ENCODE peak calls at places on chromosomes 1 and 21, in four cellular contexts. One of them, this sample, is unnamed.

GRCh38 chr1:50023292-50024159 is at the start of gene AGBL4:
- DNase-seq in stimulated activated CD4-positive, alpha-beta T cell treated with anti-CD3 and anti-CD28 coated beads, Interleukin-12 subunit alpha, Interleukin-12 subunit beta, amount 100 ng/mL, for 4 hours: no peak
- DNase-seq in choroid plexus epithelial cell: peak
- DNase-seq in cardiac septum: no peak
- DNase-seq in this sample: no peak

GRCh38 chr1:63935148-63935547 is 161.3 kb downstream of the ROR1 start:
- DNase-seq in stimulated activated CD4-positive, alpha-beta T cell treated with anti-CD3 and anti-CD28 coated beads, Interleukin-12 subunit alpha, Interleukin-12 subunit beta, amount 100 ng/mL, for 4 hours: no peak
- DNase-seq in choroid plexus epithelial cell: peak
- DNase-seq in cardiac septum: no peak
- DNase-seq in this sample: no peak

GRCh38 chr21:42375141-42375905 is 9.0 kb upstream of the TFF1 start:
- DNase-seq in stimulated activated CD4-positive, alpha-beta T cell treated with anti-CD3 and anti-CD28 coated beads, Interleukin-12 subunit alpha, Interleukin-12 subunit beta, amount 100 ng/mL, for 4 hours: no peak
- DNase-seq in choroid plexus epithelial cell: no peak
- DNase-seq in cardiac septum: no peak
- DNase-seq in this sample: no peak

GRCh38 chr21:26130249-26130896 is 40.2 kb downstream of the APP start:
- DNase-seq in stimulated activated CD4-positive, alpha-beta T cell treated with anti-CD3 and anti-CD28 coated beads, Interleukin-12 subunit alpha, Interleukin-12 subunit beta, amount 100 ng/mL, for 4 hours: no peak
- DNase-seq in choroid plexus epithelial cell: peak
- DNase-seq in cardiac septum: no peak
- DNase-seq in this sample: no peak

GRCh38 chr1:8848663-8849386 is 29.7 kb downstream of the ENO1 start:
- DNase-seq in stimulated activated CD4-positive, alpha-beta T cell treated with anti-CD3 and anti-CD28 coated beads, Interleukin-12 subunit alpha, Interleukin-12 subunit beta, amount 100 ng/mL, for 4 hours: peak
- DNase-seq in choroid plexus epithelial cell: peak
- DNase-seq in cardiac septum: peak
- DNase-seq in this sample: peak

GRCh38 chr1:159900086-159900680 is at the start of gene CFAP45:
- DNase-seq in stimulated activated CD4-positive, alpha-beta T cell treated with anti-CD3 and anti-CD28 coated beads, Interleukin-12 subunit alpha, Interleukin-12 subunit beta, amount 100 ng/mL, for 4 hours: no peak
- DNase-seq in choroid plexus epithelial cell: peak
- DNase-seq in cardiac septum: peak
- DNase-seq in this sample: no peak

GRCh38 chr1:35769188-35769758 is 505 bp downstream of the CLSPN start:
- DNase-seq in stimulated activated CD4-positive, alpha-beta T cell treated with anti-CD3 and anti-CD28 coated beads, Interleukin-12 subunit alpha, Interleukin-12 subunit beta, amount 100 ng/mL, for 4 hours: peak
- DNase-seq in choroid plexus epithelial cell: peak
- DNase-seq in cardiac septum: peak
- DNase-seq in this sample: peak

GRCh38 chr1:236576004-236576403 is 28.3 kb downstream of the HEATR1 start:
- DNase-seq in stimulated activated CD4-positive, alpha-beta T cell treated with anti-CD3 and anti-CD28 coated beads, Interleukin-12 subunit alpha, Interleukin-12 subunit beta, amount 100 ng/mL, for 4 hours: no peak
- DNase-seq in choroid plexus epithelial cell: peak
- DNase-seq in cardiac septum: no peak
- DNase-seq in this sample: no peak

GRCh38 chr1:216045400-216045799 is 377.8 kb downstream of the USH2A start:
- DNase-seq in stimulated activated CD4-positive, alpha-beta T cell treated with anti-CD3 and anti-CD28 coated beads, Interleukin-12 subunit alpha, Interleukin-12 subunit beta, amount 100 ng/mL, for 4 hours: no peak
- DNase-seq in choroid plexus epithelial cell: peak
- DNase-seq in cardiac septum: no peak
- DNase-seq in this sample: no peak

GRCh38 chr1:41532206-41532975 is 47.9 kb upstream of the EDN2 start:
- DNase-seq in stimulated activated CD4-positive, alpha-beta T cell treated with anti-CD3 and anti-CD28 coated beads, Interleukin-12 subunit alpha, Interleukin-12 subunit beta, amount 100 ng/mL, for 4 hours: no peak
- DNase-seq in choroid plexus epithelial cell: no peak
- DNase-seq in cardiac septum: peak
- DNase-seq in this sample: no peak

GRCh38 chr1:18819986-18820790 is 39.3 kb downstream of the TAS1R2 start:
- DNase-seq in stimulated activated CD4-positive, alpha-beta T cell treated with anti-CD3 and anti-CD28 coated beads, Interleukin-12 subunit alpha, Interleukin-12 subunit beta, amount 100 ng/mL, for 4 hours: no peak
- DNase-seq in choroid plexus epithelial cell: no peak
- DNase-seq in cardiac septum: no peak
- DNase-seq in this sample: no peak

GRCh38 chr1:158563852-158564251 is 6.5 kb downstream of the OR6P1 start:
- DNase-seq in stimulated activated CD4-positive, alpha-beta T cell treated with anti-CD3 and anti-CD28 coated beads, Interleukin-12 subunit alpha, Interleukin-12 subunit beta, amount 100 ng/mL, for 4 hours: no peak
- DNase-seq in choroid plexus epithelial cell: no peak
- DNase-seq in cardiac septum: no peak
- DNase-seq in this sample: no peak

GRCh38 chr1:24893431-24893830 is 36.6 kb downstream of the RUNX3 start:
- DNase-seq in stimulated activated CD4-positive, alpha-beta T cell treated with anti-CD3 and anti-CD28 coated beads, Interleukin-12 subunit alpha, Interleukin-12 subunit beta, amount 100 ng/mL, for 4 hours: no peak
- DNase-seq in choroid plexus epithelial cell: no peak
- DNase-seq in cardiac septum: no peak
- DNase-seq in this sample: no peak

GRCh38 chr1:198577444-198577843 is 37.0 kb upstream of the ATP6V1G3 start:
- DNase-seq in stimulated activated CD4-positive, alpha-beta T cell treated with anti-CD3 and anti-CD28 coated beads, Interleukin-12 subunit alpha, Interleukin-12 subunit beta, amount 100 ng/mL, for 4 hours: no peak
- DNase-seq in choroid plexus epithelial cell: peak
- DNase-seq in cardiac septum: no peak
- DNase-seq in this sample: no peak

GRCh38 chr21:44329971-44330681 is 9.1 kb downstream of the CFAP410 start:
- DNase-seq in stimulated activated CD4-positive, alpha-beta T cell treated with anti-CD3 and anti-CD28 coated beads, Interleukin-12 subunit alpha, Interleukin-12 subunit beta, amount 100 ng/mL, for 4 hours: no peak
- DNase-seq in choroid plexus epithelial cell: no peak
- DNase-seq in cardiac septum: no peak
- DNase-seq in this sample: no peak

GRCh38 chr1:148161252-148161901 is 9.3 kb upstream of the NBPF11 start:
- DNase-seq in stimulated activated CD4-positive, alpha-beta T cell treated with anti-CD3 and anti-CD28 coated beads, Interleukin-12 subunit alpha, Interleukin-12 subunit beta, amount 100 ng/mL, for 4 hours: no peak
- DNase-seq in choroid plexus epithelial cell: no peak
- DNase-seq in cardiac septum: peak
- DNase-seq in this sample: no peak